ENCODE peak calls at places on chromosomes 11 and 22, in eight cellular contexts. C is stomach; E is CD8-positive, alpha-beta memory T cell; Z is dorsolateral prefrontal cortex; X is body of pancreas; K is CD4-positive, CD25-positive, alpha-beta regulatory T cell; G is heart right ventricle; S is naive thymus-derived CD4-positive, alpha-beta T cell. O is an unnamed sample.

GRCh38 chr11:13889566-13890214 is 72.8 kb upstream of the SPON1 start:
- DNase-seq in G (no peak), C (no peak), X (no peak), Z (no peak), S (no peak), K (no peak), E (no peak), O (no peak)

GRCh38 chr22:30047364-30047738 is 32.9 kb upstream of the HORMAD2 start:
- DNase-seq in G (no peak), E (no peak), K (no peak), C (no peak), S (no peak), Z (no peak), X (no peak), O (no peak)

GRCh38 chr11:46489668-46490560 is 98.3 kb upstream of the CHRM4 start:
- DNase-seq in C (no peak), K (no peak), Z (peak; percentile 42), G (no peak), S (no peak), E (no peak), X (peak; percentile 38), O (no peak)

GRCh38 chr11:18700375-18700774 is 1.8 kb downstream of the TMEM86A start:
- DNase-seq in G (no peak), S (no peak), C (no peak), E (no peak), K (no peak), X (no peak), Z (no peak), O (no peak)

GRCh38 chr11:102117472-102118113 is 7.3 kb downstream of the YAP1 start:
- DNase-seq in G (no peak), S (no peak), K (no peak), E (no peak), Z (no peak), C (no peak), X (no peak), O (no peak)

GRCh38 chr22:30837531-30837930 is 131.0 kb downstream of the MORC2 start:
- DNase-seq in K (no peak), X (no peak), S (no peak), Z (peak; percentile 71), E (no peak), G (no peak), C (peak; percentile 11), O (no peak)

GRCh38 chr11:122750047-122750446 is 88.3 kb upstream of the CRTAM start:
- DNase-seq in Z (no peak), S (no peak), G (no peak), X (no peak), K (no peak), C (no peak), E (no peak), O (no peak)

GRCh38 chr11:125357551-125357950 is 138.5 kb downstream of the FEZ1 start:
- DNase-seq in G (no peak), C (no peak), X (no peak), E (no peak), Z (no peak), S (no peak), K (no peak), O (no peak)

GRCh38 chr22:20511578-20512259 is 4.3 kb downstream of the MED15 start:
- DNase-seq in S (no peak), K (no peak), G (no peak), C (no peak), Z (no peak), E (no peak), X (no peak), O (no peak)

GRCh38 chr22:48756146-48757111 is 1071.2 kb downstream of the BRD1 start:
- DNase-seq in Z (peak; percentile 5), E (no peak), G (no peak), C (peak; percentile 14), K (no peak), S (no peak), X (no peak), O (peak; percentile 43)

GRCh38 chr22:48758905-48759875 is 1068.5 kb downstream of the BRD1 start:
- DNase-seq in S (no peak), K (no peak), E (no peak), Z (peak; percentile 6), C (peak; percentile 9), X (no peak), G (no peak), O (peak; percentile 44)

GRCh38 chr22:48760481-48761238 is 1067.0 kb downstream of the BRD1 start:
- DNase-seq in X (no peak), S (no peak), G (no peak), Z (peak; percentile 5), K (no peak), E (no peak), C (peak; percentile 20), O (peak; percentile 47)

GRCh38 chr22:48757581-48757980 is 1070.1 kb downstream of the BRD1 start:
- DNase-seq in K (no peak), C (peak; percentile 14), E (no peak), Z (peak; percentile 6), G (no peak), S (no peak), X (no peak), O (peak; percentile 16)

DNA sequence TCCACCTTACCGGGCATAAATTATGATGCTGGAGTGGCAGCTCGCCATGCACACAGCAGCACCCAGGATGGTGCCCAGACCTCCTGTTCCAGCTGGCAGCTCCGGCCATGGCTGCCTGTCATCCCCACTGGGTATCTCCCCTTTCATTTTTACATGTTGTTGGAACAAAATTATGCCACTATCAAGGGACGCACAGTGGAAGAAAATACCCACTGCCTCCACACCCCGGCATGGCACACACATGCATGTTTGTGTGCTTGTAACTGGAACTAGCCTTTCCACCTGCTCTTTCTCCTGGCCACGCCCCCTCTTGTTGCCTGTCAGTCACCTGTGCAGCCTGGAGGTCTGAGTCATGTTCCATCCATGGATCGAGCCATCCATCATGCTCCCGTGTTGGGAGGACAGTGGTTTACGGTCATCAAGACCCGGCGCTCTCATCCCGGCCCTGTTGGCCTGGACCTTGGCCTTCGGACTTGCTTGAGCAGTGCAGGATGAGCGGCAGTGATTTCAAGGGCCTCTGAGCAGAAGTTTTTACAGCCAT is 1069.6 kb downstream of the BRD1 start:
- DNase-seq in G (no peak), S (no peak), X (no peak), E (no peak), C (peak; percentile 25), Z (peak; percentile 3), K (no peak), O (peak; percentile 43)
- H3K27me3 ChIP-seq in G (peaks cover 31% of the 10 kb centered on the region), S (no peaks in the 10 kb centered on the region), X (no peaks in the 10 kb centered on the region), E (no peaks in the 10 kb centered on the region), C (no peaks in the 10 kb centered on the region), Z (no peaks in the 10 kb centered on the region), K (no peaks in the 10 kb centered on the region), O (no peaks in the 10 kb centered on the region)

GRCh38 chr11:101100601-101101000 is 29.0 kb downstream of the PGR start:
- DNase-seq in X (no peak), K (no peak), E (no peak), G (no peak), C (no peak), Z (no peak), S (no peak), O (no peak)

DNA sequence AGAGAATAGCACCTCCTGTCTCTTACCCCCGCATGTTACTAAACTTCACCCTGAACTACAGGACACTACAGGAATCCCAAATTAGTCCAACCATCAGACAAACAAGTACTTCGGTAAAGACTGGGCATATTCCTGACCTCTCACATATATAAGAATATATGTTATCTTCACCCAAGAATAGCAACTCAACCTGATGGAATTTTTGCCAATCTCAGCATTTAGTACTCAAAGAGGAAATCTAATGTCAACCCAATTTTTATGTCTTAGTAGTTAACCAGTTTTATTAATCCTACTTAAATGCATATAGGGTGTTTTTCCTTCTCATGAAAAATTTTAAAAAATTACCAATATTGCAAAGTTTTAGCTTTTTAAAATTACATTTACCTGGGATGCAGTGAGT is 26.2 kb downstream of the PGR start:
- DNase-seq in Z (no peak), C (no peak), E (no peak), G (no peak), S (no peak), K (no peak), X (no peak), O (no peak)
- H3K27me3 ChIP-seq in Z (no peaks in the 10 kb centered on the region), C (no peaks in the 10 kb centered on the region), E (no peaks in the 10 kb centered on the region), G (no peaks in the 10 kb centered on the region), S (no peaks in the 10 kb centered on the region), K (no peaks in the 10 kb centered on the region), X (no peaks in the 10 kb centered on the region), O (no peaks in the 10 kb centered on the region)

GRCh38 chr11:15932417-15932816 is 423.9 kb downstream of the SOX6 start:
- DNase-seq in K (no peak), X (no peak), Z (no peak), C (no peak), E (no peak), G (no peak), S (no peak), O (no peak)

GRCh38 chr11:15937601-15938361 is 418.6 kb downstream of the SOX6 start:
- DNase-seq in X (no peak), C (no peak), S (no peak), Z (no peak), E (no peak), G (no peak), K (no peak), O (no peak)

GRCh38 chr11:15936011-15936410 is 420.3 kb downstream of the SOX6 start:
- DNase-seq in X (no peak), Z (no peak), S (no peak), E (no peak), G (no peak), C (no peak), K (no peak), O (no peak)

GRCh38 chr11:15933896-15934625 is 422.3 kb downstream of the SOX6 start:
- DNase-seq in G (no peak), C (no peak), X (no peak), K (no peak), E (no peak), Z (no peak), S (no peak), O (peak; percentile 28)

GRCh38 chr11:15935370-15935769 is 421.0 kb downstream of the SOX6 start:
- DNase-seq in Z (no peak), X (no peak), E (no peak), C (no peak), K (no peak), S (no peak), G (no peak), O (no peak)
- H3K27me3 ChIP-seq in Z (no peaks in the 10 kb centered on the region), X (no peaks in the 10 kb centered on the region), E (no peaks in the 10 kb centered on the region), C (no peaks in the 10 kb centered on the region), K (no peaks in the 10 kb centered on the region), S (peaks cover 2% of the 10 kb centered on the region), G (no peaks in the 10 kb centered on the region), O (no peaks in the 10 kb centered on the region)

GRCh38 chr11:76634934-76635333 is 35.6 kb downstream of the LRRC32 start:
- DNase-seq in C (no peak), S (no peak), G (no peak), E (no peak), Z (no peak), X (no peak), K (no peak), O (peak; percentile 58)

GRCh38 chr11:76636826-76637460 is 33.6 kb downstream of the LRRC32 start:
- DNase-seq in K (no peak), Z (no peak), E (no peak), X (no peak), G (no peak), S (no peak), C (no peak), O (peak; percentile 52)

GRCh38 chr11:76637491-76638266 is 32.9 kb downstream of the LRRC32 start:
- DNase-seq in K (no peak), X (peak; percentile 22), C (no peak), G (peak; percentile 76), S (no peak), Z (no peak), E (no peak), O (peak; percentile 85)

GRCh38 chr11:76638267-76639197 is 32.0 kb downstream of the LRRC32 start:
- DNase-seq in E (no peak), K (no peak), X (no peak), S (no peak), C (no peak), G (no peak), Z (no peak), O (peak; percentile 34)

GRCh38 chr11:76635991-76636520 is 34.5 kb downstream of the LRRC32 start:
- DNase-seq in E (no peak), S (no peak), C (no peak), G (no peak), K (no peak), X (no peak), Z (no peak), O (peak; percentile 54)
- H3K27me3 ChIP-seq in E (peaks cover 3% of the 10 kb centered on the region), S (no peaks in the 10 kb centered on the region), C (no peaks in the 10 kb centered on the region), G (no peaks in the 10 kb centered on the region), K (no peaks in the 10 kb centered on the region), X (no peaks in the 10 kb centered on the region), Z (no peaks in the 10 kb centered on the region), O (no peaks in the 10 kb centered on the region)